ENCODE peak calls at places on chromosomes 3 and 15, in seven cellular contexts. One of them, this sample, is unnamed.

GRCh38 chr3:195034101-195034500 is 236.9 kb downstream of the XXYLT1 start:
- DNase-seq in GOT3: no peak
- DNase-seq in SJSA1: no peak
- DNase-seq in sciatic nerve: no peak
- DNase-seq in A549: no peak
- DNase-seq in non-pigmented ciliary epithelial cell: no peak
- DNase-seq in dorsolateral prefrontal cortex: no peak
- DNase-seq in this sample: no peak

GRCh38 chr15:100464256-100464655 is 64.5 kb downstream of the CERS3 start:
- DNase-seq in non-pigmented ciliary epithelial cell: no peak
- DNase-seq in dorsolateral prefrontal cortex: no peak
- DNase-seq in GOT3: no peak
- DNase-seq in SJSA1: no peak
- DNase-seq in sciatic nerve: no peak
- DNase-seq in A549: no peak
- DNase-seq in this sample: no peak

GRCh38 chr3:13379191-13379830 is 40.8 kb downstream of the NUP210 start:
- DNase-seq in GOT3: no peak
- DNase-seq in sciatic nerve: no peak
- DNase-seq in SJSA1: peak; percentile 73
- DNase-seq in dorsolateral prefrontal cortex: peak; percentile 76
- DNase-seq in non-pigmented ciliary epithelial cell: peak; percentile 45
- DNase-seq in A549: no peak
- DNase-seq in this sample: peak; percentile 88

GRCh38 chr3:186002884-186003472 is 65.2 kb upstream of the TRA2B start:
- DNase-seq in SJSA1: no peak
- DNase-seq in A549: no peak
- DNase-seq in sciatic nerve: no peak
- DNase-seq in dorsolateral prefrontal cortex: no peak
- DNase-seq in non-pigmented ciliary epithelial cell: no peak
- DNase-seq in GOT3: no peak
- DNase-seq in this sample: no peak

GRCh38 chr3:184259878-184260570 is 1.3 kb downstream of the CAMK2N2 start:
- DNase-seq in A549: peak; percentile 62
- DNase-seq in GOT3: no peak
- DNase-seq in SJSA1: no peak
- DNase-seq in sciatic nerve: no peak
- DNase-seq in dorsolateral prefrontal cortex: no peak
- DNase-seq in non-pigmented ciliary epithelial cell: no peak
- DNase-seq in this sample: no peak

GRCh38 chr3:11367116-11367781 is 95.1 kb downstream of the ATG7 start:
- DNase-seq in sciatic nerve: peak; percentile 69
- DNase-seq in SJSA1: no peak
- DNase-seq in GOT3: no peak
- DNase-seq in dorsolateral prefrontal cortex: no peak
- DNase-seq in non-pigmented ciliary epithelial cell: no peak
- DNase-seq in A549: no peak
- DNase-seq in this sample: no peak

GRCh38 chr15:98889930-98890695 is 117.5 kb downstream of the PGPEP1L start:
- DNase-seq in sciatic nerve: no peak
- DNase-seq in non-pigmented ciliary epithelial cell: peak; percentile 99
- DNase-seq in A549: no peak
- DNase-seq in GOT3: no peak
- DNase-seq in SJSA1: peak; percentile 59
- DNase-seq in dorsolateral prefrontal cortex: no peak
- DNase-seq in this sample: no peak

GRCh38 chr3:58006661-58007060 is 1.6 kb upstream of the FLNB start:
- DNase-seq in A549: no peak
- DNase-seq in sciatic nerve: no peak
- DNase-seq in SJSA1: no peak
- DNase-seq in non-pigmented ciliary epithelial cell: no peak
- DNase-seq in dorsolateral prefrontal cortex: no peak
- DNase-seq in GOT3: no peak
- DNase-seq in this sample: no peak

GRCh38 chr3:107431048-107431297 is 53.7 kb downstream of the CCDC54 start:
- DNase-seq in dorsolateral prefrontal cortex: peak; percentile 61
- DNase-seq in A549: no peak
- DNase-seq in non-pigmented ciliary epithelial cell: no peak
- DNase-seq in sciatic nerve: no peak
- DNase-seq in SJSA1: no peak
- DNase-seq in GOT3: no peak
- DNase-seq in this sample: peak; percentile 46

GRCh38 chr3:127177226-127177625 is 15.7 kb upstream of the PRR23E start:
- DNase-seq in sciatic nerve: no peak
- DNase-seq in SJSA1: no peak
- DNase-seq in dorsolateral prefrontal cortex: no peak
- DNase-seq in non-pigmented ciliary epithelial cell: no peak
- DNase-seq in GOT3: no peak
- DNase-seq in A549: no peak
- DNase-seq in this sample: no peak

GRCh38 chr3:129506272-129506742 is 22.1 kb upstream of the RHO start:
- DNase-seq in non-pigmented ciliary epithelial cell: no peak
- DNase-seq in dorsolateral prefrontal cortex: peak; percentile 62
- DNase-seq in SJSA1: no peak
- DNase-seq in GOT3: no peak
- DNase-seq in A549: no peak
- DNase-seq in sciatic nerve: no peak
- DNase-seq in this sample: peak; percentile 90

GRCh38 chr3:124142389-124142970 is 150.6 kb upstream of the ROPN1 start:
- DNase-seq in sciatic nerve: no peak
- DNase-seq in non-pigmented ciliary epithelial cell: no peak
- DNase-seq in SJSA1: no peak
- DNase-seq in A549: no peak
- DNase-seq in dorsolateral prefrontal cortex: peak; percentile 47
- DNase-seq in GOT3: no peak
- DNase-seq in this sample: peak; percentile 30

GRCh38 chr15:30921106-30921505 is 17.4 kb downstream of the FAN1 start:
- DNase-seq in SJSA1: no peak
- DNase-seq in non-pigmented ciliary epithelial cell: no peak
- DNase-seq in dorsolateral prefrontal cortex: no peak
- DNase-seq in A549: no peak
- DNase-seq in sciatic nerve: no peak
- DNase-seq in GOT3: no peak
- DNase-seq in this sample: no peak

GRCh38 chr3:52525666-52526065 is 8.0 kb downstream of the NT5DC2 start:
- DNase-seq in GOT3: no peak
- DNase-seq in A549: no peak
- DNase-seq in sciatic nerve: peak; percentile 49
- DNase-seq in SJSA1: no peak
- DNase-seq in non-pigmented ciliary epithelial cell: no peak
- DNase-seq in dorsolateral prefrontal cortex: no peak
- DNase-seq in this sample: no peak

GRCh38 chr15:66995257-66995656 is 70.1 kb upstream of the SMAD3 start:
- DNase-seq in sciatic nerve: no peak
- DNase-seq in GOT3: no peak
- DNase-seq in dorsolateral prefrontal cortex: no peak
- DNase-seq in SJSA1: no peak
- DNase-seq in A549: no peak
- DNase-seq in non-pigmented ciliary epithelial cell: no peak
- DNase-seq in this sample: no peak

GRCh38 chr3:141094851-141095545 is 43.9 kb downstream of the SPSB4 start:
- DNase-seq in A549: no peak
- DNase-seq in SJSA1: no peak
- DNase-seq in dorsolateral prefrontal cortex: peak; percentile 57
- DNase-seq in non-pigmented ciliary epithelial cell: peak; percentile 13
- DNase-seq in sciatic nerve: peak; percentile 86
- DNase-seq in GOT3: no peak
- DNase-seq in this sample: no peak

GRCh38 chr3:46878796-46879436 is 1.4 kb downstream of the PTH1R start:
- DNase-seq in GOT3: no peak
- DNase-seq in non-pigmented ciliary epithelial cell: no peak
- DNase-seq in A549: no peak
- DNase-seq in sciatic nerve: no peak
- DNase-seq in SJSA1: no peak
- DNase-seq in dorsolateral prefrontal cortex: no peak
- DNase-seq in this sample: no peak

GRCh38 chr3:117444175-117444574 is 734.6 kb downstream of the TUSC7 start:
- DNase-seq in GOT3: no peak
- DNase-seq in sciatic nerve: no peak
- DNase-seq in non-pigmented ciliary epithelial cell: no peak
- DNase-seq in SJSA1: no peak
- DNase-seq in A549: no peak
- DNase-seq in dorsolateral prefrontal cortex: no peak
- DNase-seq in this sample: no peak

GRCh38 chr3:39668420-39668819 is 141.0 kb upstream of the MYRIP start:
- DNase-seq in GOT3: no peak
- DNase-seq in non-pigmented ciliary epithelial cell: peak; percentile 24
- DNase-seq in A549: peak; percentile 13
- DNase-seq in SJSA1: no peak
- DNase-seq in dorsolateral prefrontal cortex: peak; percentile 27
- DNase-seq in sciatic nerve: no peak
- DNase-seq in this sample: no peak

GRCh38 chr3:42707620-42708355 is 5.2 kb upstream of the HHATL start:
- DNase-seq in A549: no peak
- DNase-seq in sciatic nerve: peak; percentile 30
- DNase-seq in GOT3: no peak
- DNase-seq in dorsolateral prefrontal cortex: peak; percentile 6
- DNase-seq in SJSA1: peak; percentile 10
- DNase-seq in non-pigmented ciliary epithelial cell: no peak
- DNase-seq in this sample: peak; percentile 59

GRCh38 chr3:13053425-13053824 is 19.8 kb downstream of the IQSEC1 start:
- DNase-seq in dorsolateral prefrontal cortex: no peak
- DNase-seq in SJSA1: no peak
- DNase-seq in sciatic nerve: no peak
- DNase-seq in A549: no peak
- DNase-seq in GOT3: no peak
- DNase-seq in non-pigmented ciliary epithelial cell: no peak
- DNase-seq in this sample: no peak

GRCh38 chr15:52340093-52340492 is 44.5 kb upstream of the MYO5C start:
- DNase-seq in GOT3: no peak
- DNase-seq in A549: no peak
- DNase-seq in sciatic nerve: no peak
- DNase-seq in SJSA1: no peak
- DNase-seq in non-pigmented ciliary epithelial cell: no peak
- DNase-seq in dorsolateral prefrontal cortex: no peak
- DNase-seq in this sample: no peak

GRCh38 chr3:107068980-107069379 is 308.3 kb upstream of the CCDC54 start:
- DNase-seq in A549: no peak
- DNase-seq in non-pigmented ciliary epithelial cell: peak; percentile 65
- DNase-seq in GOT3: peak; percentile 23
- DNase-seq in dorsolateral prefrontal cortex: no peak
- DNase-seq in sciatic nerve: no peak
- DNase-seq in SJSA1: peak; percentile 46
- DNase-seq in this sample: no peak

GRCh38 chr15:43749690-43750345 is 3.6 kb downstream of the PDIA3 start:
- DNase-seq in GOT3: no peak
- DNase-seq in A549: no peak
- DNase-seq in non-pigmented ciliary epithelial cell: no peak
- DNase-seq in dorsolateral prefrontal cortex: no peak
- DNase-seq in SJSA1: no peak
- DNase-seq in sciatic nerve: no peak
- DNase-seq in this sample: no peak

GRCh38 chr3:194344012-194344411 is 7.1 kb downstream of the CPN2 start:
- DNase-seq in SJSA1: peak; percentile 70
- DNase-seq in dorsolateral prefrontal cortex: peak; percentile 73
- DNase-seq in GOT3: no peak
- DNase-seq in non-pigmented ciliary epithelial cell: no peak
- DNase-seq in A549: peak; percentile 86
- DNase-seq in sciatic nerve: peak; percentile 91
- DNase-seq in this sample: peak; percentile 60

GRCh38 chr3:175956964-175957363 is 1097.8 kb downstream of the NAALADL2 start:
- DNase-seq in A549: no peak
- DNase-seq in dorsolateral prefrontal cortex: no peak
- DNase-seq in GOT3: no peak
- DNase-seq in sciatic nerve: no peak
- DNase-seq in non-pigmented ciliary epithelial cell: no peak
- DNase-seq in SJSA1: no peak
- DNase-seq in this sample: no peak

GRCh38 chr3:183378008-183378407 is 50.4 kb downstream of the MCF2L2 start:
- DNase-seq in A549: no peak
- DNase-seq in GOT3: no peak
- DNase-seq in dorsolateral prefrontal cortex: no peak
- DNase-seq in non-pigmented ciliary epithelial cell: no peak
- DNase-seq in SJSA1: no peak
- DNase-seq in sciatic nerve: no peak
- DNase-seq in this sample: no peak

GRCh38 chr3:16070707-16071106 is 103.8 kb upstream of the GALNT15 start:
- DNase-seq in SJSA1: no peak
- DNase-seq in dorsolateral prefrontal cortex: peak; percentile 45
- DNase-seq in GOT3: no peak
- DNase-seq in non-pigmented ciliary epithelial cell: no peak
- DNase-seq in A549: no peak
- DNase-seq in sciatic nerve: no peak
- DNase-seq in this sample: no peak

GRCh38 chr3:51343918-51344687 is 41.0 kb upstream of the MANF start:
- DNase-seq in dorsolateral prefrontal cortex: peak; percentile 20
- DNase-seq in GOT3: no peak
- DNase-seq in SJSA1: peak; percentile 76
- DNase-seq in sciatic nerve: no peak
- DNase-seq in non-pigmented ciliary epithelial cell: peak; percentile 42
- DNase-seq in A549: no peak
- DNase-seq in this sample: no peak

GRCh38 chr3:51379301-51379700 is 5.8 kb upstream of the MANF start:
- DNase-seq in A549: no peak
- DNase-seq in SJSA1: peak; percentile 19
- DNase-seq in non-pigmented ciliary epithelial cell: no peak
- DNase-seq in sciatic nerve: peak; percentile 26
- DNase-seq in GOT3: no peak
- DNase-seq in dorsolateral prefrontal cortex: no peak
- DNase-seq in this sample: no peak

GRCh38 chr15:78808550-78808949 is 2.7 kb downstream of the ADAMTS7 start:
- DNase-seq in dorsolateral prefrontal cortex: no peak
- DNase-seq in non-pigmented ciliary epithelial cell: peak; percentile 19
- DNase-seq in SJSA1: no peak
- DNase-seq in A549: peak; percentile 71
- DNase-seq in GOT3: no peak
- DNase-seq in sciatic nerve: no peak
- DNase-seq in this sample: no peak

GRCh38 chr3:185151959-185152432 is 864 bp downstream of the C3orf70 start:
- DNase-seq in dorsolateral prefrontal cortex: peak; percentile 27
- DNase-seq in sciatic nerve: peak; percentile 70
- DNase-seq in GOT3: no peak
- DNase-seq in A549: no peak
- DNase-seq in non-pigmented ciliary epithelial cell: no peak
- DNase-seq in SJSA1: no peak
- DNase-seq in this sample: no peak

GRCh38 chr3:149506965-149507364 is 32.5 kb downstream of the TM4SF4 start:
- DNase-seq in dorsolateral prefrontal cortex: no peak
- DNase-seq in SJSA1: no peak
- DNase-seq in non-pigmented ciliary epithelial cell: no peak
- DNase-seq in GOT3: no peak
- DNase-seq in sciatic nerve: no peak
- DNase-seq in A549: no peak
- DNase-seq in this sample: no peak

GRCh38 chr15:37298271-37298670 is 197.9 kb upstream of the MEIS2 start:
- DNase-seq in GOT3: no peak
- DNase-seq in sciatic nerve: no peak
- DNase-seq in A549: no peak
- DNase-seq in SJSA1: no peak
- DNase-seq in dorsolateral prefrontal cortex: no peak
- DNase-seq in non-pigmented ciliary epithelial cell: no peak
- DNase-seq in this sample: no peak

GRCh38 chr15:41487802-41488201 is 5.9 kb upstream of the ITPKA start:
- DNase-seq in SJSA1: no peak
- DNase-seq in A549: no peak
- DNase-seq in sciatic nerve: no peak
- DNase-seq in dorsolateral prefrontal cortex: no peak
- DNase-seq in non-pigmented ciliary epithelial cell: no peak
- DNase-seq in GOT3: no peak
- DNase-seq in this sample: no peak

GRCh38 chr3:182255095-182255600 is 538.2 kb upstream of the ATP11B start:
- DNase-seq in A549: no peak
- DNase-seq in sciatic nerve: no peak
- DNase-seq in non-pigmented ciliary epithelial cell: no peak
- DNase-seq in dorsolateral prefrontal cortex: no peak
- DNase-seq in SJSA1: no peak
- DNase-seq in GOT3: no peak
- DNase-seq in this sample: no peak

GRCh38 chr3:6542795-6543194 is 318.1 kb upstream of the GRM7 start:
- DNase-seq in sciatic nerve: no peak
- DNase-seq in dorsolateral prefrontal cortex: no peak
- DNase-seq in GOT3: no peak
- DNase-seq in SJSA1: no peak
- DNase-seq in non-pigmented ciliary epithelial cell: no peak
- DNase-seq in A549: no peak
- DNase-seq in this sample: no peak

GRCh38 chr3:183253364-183253960 is 409 bp downstream of the B3GNT5 start:
- DNase-seq in sciatic nerve: peak; percentile 84
- DNase-seq in non-pigmented ciliary epithelial cell: no peak
- DNase-seq in A549: no peak
- DNase-seq in SJSA1: peak; percentile 49
- DNase-seq in GOT3: no peak
- DNase-seq in dorsolateral prefrontal cortex: no peak
- DNase-seq in this sample: peak; percentile 41

This sample was measured in posterior cingulate gyrus.